ENCODE peak calls at places on chromosomes 7 and 10, in seven cellular contexts. P, T, V, J, U, F and K are unnamed samples.

GRCh38 chr10:34297551-34298370 is 517.3 kb downstream of the PARD3 start:
- DNase-seq in P (peak), T (no peak), V (no peak), J (peak), U (no peak), F (no peak), K (no peak)

GRCh38 chr10:62817120-62817762 is 1.1 kb upstream of the EGR2 start:
- DNase-seq in P (peak), T (peak), V (no peak), J (peak), U (peak), F (peak), K (no peak)

GRCh38 chr7:70271617-70272081 is 673.4 kb downstream of the AUTS2 start:
- DNase-seq in P (no peak), T (no peak), V (no peak), J (no peak), U (peak), F (peak), K (no peak)

GRCh38 chr10:78255796-78256638 is 222.4 kb downstream of the RPS24 start:
- DNase-seq in P (peak), T (no peak), V (peak), J (no peak), U (no peak), F (peak), K (no peak)

GRCh38 chr7:5117095-5117970 is 71.7 kb downstream of the RBAK start:
- DNase-seq in P (no peak), T (no peak), V (no peak), J (peak), U (no peak), F (no peak), K (no peak)

GRCh38 chr7:142646274-142646895 is 102.9 kb upstream of the PRSS1 start:
- DNase-seq in P (no peak), T (peak), V (no peak), J (no peak), U (peak), F (no peak), K (no peak)

GRCh38 chr10:86688398-86688921 is 20.1 kb downstream of the LDB3 start:
- DNase-seq in P (peak), T (peak), V (peak), J (peak), U (peak), F (peak), K (peak)

GRCh38 chr10:69218831-69219230 is 1.3 kb upstream of the HKDC1 start:
- DNase-seq in P (no peak), T (no peak), V (no peak), J (no peak), U (no peak), F (peak), K (no peak)

GRCh38 chr10:58590924-58591323 is 78.3 kb downstream of the BICC1 start:
- DNase-seq in P (no peak), T (no peak), V (no peak), J (no peak), U (no peak), F (peak), K (no peak)

GRCh38 chr7:2307690-2308107 is 6.5 kb downstream of the SNX8 start:
- DNase-seq in P (no peak), T (peak), V (no peak), J (no peak), U (peak), F (no peak), K (no peak)

GRCh38 chr10:42783181-42783549 is 570 bp downstream of the BMS1 start:
- DNase-seq in P (peak), T (no peak), V (no peak), J (no peak), U (no peak), F (peak), K (no peak)

GRCh38 chr10:100683545-100684127 is 61.7 kb upstream of the PAX2 start:
- DNase-seq in P (no peak), T (no peak), V (no peak), J (peak), U (peak), F (no peak), K (no peak)

GRCh38 chr7:107934991-107935770 is 44.2 kb downstream of the DLD start:
- DNase-seq in P (no peak), T (no peak), V (no peak), J (peak), U (no peak), F (peak), K (no peak)

GRCh38 chr7:3425087-3425486 is 124.0 kb downstream of the SDK1 start:
- DNase-seq in P (no peak), T (no peak), V (no peak), J (no peak), U (peak), F (no peak), K (no peak)

GRCh38 chr10:88392222-88392621 is 190.9 kb downstream of the RNLS start:
- DNase-seq in P (no peak), T (peak), V (no peak), J (no peak), U (no peak), F (no peak), K (peak)

GRCh38 chr10:35063837-35064454 is 26.2 kb downstream of the CUL2 start:
- DNase-seq in P (no peak), T (no peak), V (no peak), J (no peak), U (no peak), F (no peak), K (no peak)

GRCh38 chr10:66941491-66941890 is 15.7 kb downstream of the LRRTM3 start:
- DNase-seq in P (no peak), T (no peak), V (no peak), J (no peak), U (no peak), F (no peak), K (no peak)

GRCh38 chr10:6014241-6014761 is 37.0 kb upstream of the IL15RA start:
- DNase-seq in P (peak), T (peak), V (peak), J (peak), U (peak), F (peak), K (peak)

DNA sequence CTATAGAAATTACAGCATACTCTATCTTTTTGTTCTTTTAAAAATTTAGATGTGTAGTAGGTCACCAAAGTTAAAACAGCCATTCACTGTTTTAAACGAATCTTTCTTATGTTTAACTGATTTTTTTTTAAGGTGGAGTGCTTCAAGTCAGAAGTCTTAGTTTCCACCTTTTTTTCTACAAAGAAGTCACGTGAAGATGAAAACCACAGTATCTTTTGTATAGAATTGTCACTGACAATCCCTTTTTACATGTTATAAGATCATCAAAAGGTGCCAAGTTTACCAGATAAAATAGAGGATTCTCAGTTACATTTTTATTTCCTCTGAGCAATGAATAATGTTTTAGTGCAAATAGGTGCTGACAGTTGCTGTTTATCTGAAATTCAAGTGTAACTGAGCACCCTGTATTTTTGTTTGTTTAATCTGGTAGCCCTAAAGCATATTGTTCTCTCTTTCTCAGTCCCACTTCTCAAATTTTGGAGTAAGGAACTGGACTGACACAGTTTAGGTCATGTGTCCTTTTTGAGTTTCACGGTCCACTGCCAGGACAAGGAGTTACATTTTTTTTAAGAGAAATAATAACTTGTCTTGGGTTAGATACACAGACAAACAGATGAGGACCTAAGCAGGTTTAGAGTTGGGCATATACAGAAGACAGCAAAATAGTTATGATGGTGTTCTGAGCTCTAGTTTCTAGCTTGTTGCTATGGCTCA is 233.2 kb upstream of the MBL2 start:
- DNase-seq in P (no peak), T (no peak), V (no peak), J (no peak), U (no peak), F (no peak), K (no peak)
- TF ChIP-seq EZH2phosphoT487 in P (no peak), T (no peak), V (no peak), J (no peak), U (no peak), F (no peak), K (no peak)

GRCh38 chr7:132430863-132431822 is 145.1 kb downstream of the PLXNA4 start:
- DNase-seq in P (peak), T (no peak), V (no peak), J (no peak), U (peak), F (peak), K (no peak)
- TF ChIP-seq EZH2phosphoT487 in P (no peak), T (no peak), V (no peak), J (no peak), U (no peak), F (no peak), K (no peak)

DNA sequence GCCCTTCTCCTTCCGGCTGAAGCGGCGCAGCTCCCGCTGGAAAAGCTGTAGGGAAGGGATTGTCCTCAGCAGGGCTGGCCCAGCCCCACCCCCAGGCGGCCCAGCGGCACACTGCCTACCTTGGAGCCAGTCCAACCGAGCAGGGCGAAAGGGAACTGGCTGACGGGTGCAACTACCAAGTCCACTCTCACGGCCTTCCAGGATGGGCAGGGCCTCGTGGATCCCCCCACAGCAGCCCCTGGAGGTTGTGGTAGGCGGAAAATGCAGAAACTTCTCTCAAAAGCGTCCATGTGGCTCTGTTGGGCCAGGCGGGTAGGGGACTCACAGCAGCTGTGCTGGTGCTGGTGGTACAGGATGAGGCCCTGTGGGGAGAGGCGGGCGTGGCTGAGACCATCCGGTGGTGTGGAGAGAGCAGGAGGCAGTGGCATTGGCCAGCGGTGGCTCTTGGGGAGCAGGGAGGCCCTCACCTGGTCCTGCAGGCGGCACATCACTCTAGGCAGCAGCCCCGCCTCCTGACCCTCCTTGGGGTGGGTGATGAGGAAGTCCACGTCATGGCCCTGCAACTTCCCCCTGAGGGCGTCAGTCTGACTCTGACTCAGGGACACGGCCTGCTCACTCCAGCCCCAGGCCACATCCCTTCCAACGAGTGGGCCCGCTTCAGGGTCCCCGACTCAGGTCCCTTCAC is 8.4 kb upstream of the PGAM2 start:
- DNase-seq in P (no peak), T (no peak), V (no peak), J (peak), U (no peak), F (peak), K (no peak)
- TF ChIP-seq EZH2phosphoT487 in P (no peak), T (no peak), V (no peak), J (no peak), U (no peak), F (no peak), K (no peak)

DNA sequence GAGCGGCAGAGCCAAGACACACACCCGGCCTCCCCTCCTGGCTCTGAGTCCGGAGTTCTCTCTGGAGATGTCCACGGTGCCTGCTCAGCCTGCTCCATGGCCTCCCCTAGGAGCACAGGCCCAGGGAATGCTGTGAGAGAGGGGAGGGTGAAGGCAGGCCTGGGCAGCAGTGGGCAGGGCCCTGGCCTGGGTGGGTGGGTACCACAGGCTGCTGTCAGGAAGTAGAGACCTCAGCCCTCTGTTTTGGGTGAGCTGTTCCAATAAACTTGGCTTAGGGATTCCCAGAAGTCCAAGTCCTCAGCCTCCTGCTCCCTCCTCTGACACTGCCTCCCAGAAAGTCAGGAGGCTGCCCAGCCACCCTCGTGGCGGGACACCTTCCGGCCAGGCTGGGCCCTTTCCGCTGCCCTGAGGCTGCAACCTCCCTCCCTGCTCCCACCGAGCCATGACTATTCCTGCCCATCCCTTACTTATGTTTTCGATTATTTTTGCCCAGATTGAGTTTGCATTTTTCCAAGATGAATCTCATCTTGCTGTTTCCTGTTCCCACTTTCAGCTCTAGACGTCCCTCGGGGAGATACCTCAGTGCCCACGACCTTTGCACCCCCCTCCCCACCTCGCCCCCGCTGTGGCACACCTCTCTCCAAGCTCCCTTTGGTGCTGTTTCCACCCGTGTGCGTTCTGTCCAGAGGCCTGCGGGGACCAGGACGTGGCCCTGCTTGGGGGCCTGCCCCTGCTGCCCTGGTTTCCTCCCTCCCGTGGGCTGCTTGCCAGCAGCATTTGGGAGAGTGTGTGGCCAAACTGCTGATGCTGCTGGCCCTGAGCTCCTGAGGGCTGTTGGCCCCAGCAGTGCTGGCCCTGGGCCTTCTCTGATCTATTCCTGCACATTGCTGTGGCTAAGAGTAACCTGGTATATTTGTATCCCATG is 5.8 kb upstream of the POLM start:
- DNase-seq in P (no peak), T (no peak), V (no peak), J (no peak), U (peak), F (peak), K (no peak)
- TF ChIP-seq EZH2phosphoT487 in P (no peak), T (no peak), V (no peak), J (no peak), U (no peak), F (no peak), K (no peak)

GRCh38 chr7:44982535-44982923 is 3.7 kb upstream of the MYO1G start:
- DNase-seq in P (no peak), T (no peak), V (no peak), J (no peak), U (no peak), F (no peak), K (no peak)

GRCh38 chr7:44984478-44984758 is 5.6 kb upstream of the MYO1G start:
- DNase-seq in P (no peak), T (no peak), V (no peak), J (no peak), U (no peak), F (no peak), K (no peak)

GRCh38 chr7:44981035-44981706 is 2.4 kb upstream of the MYO1G start:
- DNase-seq in P (no peak), T (no peak), V (no peak), J (peak), U (peak), F (no peak), K (peak)

GRCh38 chr7:44983742-44984477 is 5.1 kb upstream of the MYO1G start:
- DNase-seq in P (no peak), T (no peak), V (no peak), J (no peak), U (no peak), F (no peak), K (no peak)

DNA sequence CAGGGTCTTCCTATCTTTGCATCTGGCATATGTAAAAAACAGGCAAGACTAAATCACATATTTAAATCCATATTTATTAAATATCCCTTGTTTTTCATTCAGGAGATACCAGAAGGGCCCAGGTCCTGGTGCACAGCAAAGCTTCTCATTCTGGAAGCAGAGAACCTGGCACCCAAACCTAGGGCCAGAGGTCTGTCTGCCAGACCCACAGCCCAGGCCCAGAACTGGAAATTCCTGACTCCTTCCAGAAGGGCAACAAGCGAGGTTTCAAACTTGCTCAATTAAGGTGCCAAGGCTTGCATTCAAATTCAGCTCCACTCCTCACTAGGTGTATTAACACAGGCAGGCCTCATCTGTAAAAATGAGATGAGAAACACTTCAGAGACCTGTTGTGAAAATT is 4.2 kb upstream of the MYO1G start:
- DNase-seq in P (no peak), T (no peak), V (no peak), J (no peak), U (no peak), F (no peak), K (no peak)
- TF ChIP-seq EZH2phosphoT487 in P (no peak), T (no peak), V (no peak), J (no peak), U (no peak), F (no peak), K (no peak)

GRCh38 chr10:22323538-22324305 is 2.8 kb downstream of the BMI1 start:
- DNase-seq in P (no peak), T (no peak), V (no peak), J (peak), U (no peak), F (no peak), K (no peak)

GRCh38 chr10:22324413-22324812 is 3.5 kb downstream of the BMI1 start:
- DNase-seq in P (no peak), T (no peak), V (no peak), J (no peak), U (no peak), F (no peak), K (no peak)

GRCh38 chr10:22321831-22322662 is 1.1 kb downstream of the BMI1 start:
- DNase-seq in P (peak), T (peak), V (no peak), J (peak), U (peak), F (peak), K (no peak)

GRCh38 chr10:22321156-22321711 is 335 bp downstream of the BMI1 start:
- DNase-seq in P (peak), T (peak), V (no peak), J (peak), U (peak), F (peak), K (peak)

GRCh38 chr10:22322663-22323160 is 1.8 kb downstream of the BMI1 start:
- DNase-seq in P (no peak), T (no peak), V (no peak), J (no peak), U (no peak), F (no peak), K (no peak)
- TF ChIP-seq EZH2phosphoT487 in P (no peak), T (no peak), V (no peak), J (no peak), U (no peak), F (no peak), K (no peak)

GRCh38 chr7:114889646-114890285 is 32.1 kb upstream of the MDFIC start:
- DNase-seq in P (peak), T (no peak), V (peak), J (peak), U (no peak), F (peak), K (no peak)
- TF ChIP-seq EZH2phosphoT487 in P (no peak), T (no peak), V (no peak), J (no peak), U (no peak), F (no peak), K (no peak)

GRCh38 chr10:48400129-48400849 is 93.8 kb downstream of the MAPK8 start:
- DNase-seq in P (no peak), T (no peak), V (no peak), J (no peak), U (no peak), F (peak), K (no peak)
- TF ChIP-seq EZH2phosphoT487 in P (no peak), T (no peak), V (no peak), J (no peak), U (no peak), F (no peak), K (no peak)